ENCODE peak calls at places on chromosomes 7 and 10, in five cellular contexts. V is H9, U is IMR-90, K is neuronal stem cell, O is mesenchymal stem cell. A is an unnamed sample.

GRCh38 chr10:84308021-84308420 is 20.4 kb upstream of the CCSER2 start:
- DNase-seq in V (no peak), U (peak), K (no peak), O (no peak), A (no peak)

GRCh38 chr10:28875535-28876208 is 198.4 kb downstream of the BAMBI start:
- DNase-seq in V (peak), U (peak), K (peak), O (peak), A (peak)

GRCh38 chr10:17229967-17230682 is 2.1 kb downstream of the VIM start:
- DNase-seq in V (peak), U (peak), K (peak), O (peak), A (no peak)

GRCh38 chr7:85078181-85078580 is 108.7 kb downstream of the SEMA3D start:
- DNase-seq in V (no peak), U (no peak), K (no peak), O (no peak), A (no peak)

GRCh38 chr10:22453948-22454347 is 108.7 kb downstream of the SPAG6 start:
- DNase-seq in V (no peak), U (no peak), K (no peak), O (no peak), A (no peak)

GRCh38 chr10:131137223-131137622 is 174.3 kb downstream of the TCERG1L start:
- DNase-seq in V (no peak), U (no peak), K (no peak), O (no peak), A (no peak)

GRCh38 chr7:44567884-44568283 is 5.8 kb downstream of the DDX56 start:
- DNase-seq in V (no peak), U (no peak), K (no peak), O (no peak), A (no peak)

GRCh38 chr10:30027057-30028005 is 32.1 kb downstream of the JCAD start:
- DNase-seq in V (peak), U (no peak), K (no peak), O (no peak), A (peak)

GRCh38 chr10:116741391-116742351 is 695 bp downstream of the HSPA12A start:
- DNase-seq in V (no peak), U (no peak), K (no peak), O (peak), A (peak)

GRCh38 chr7:137025469-137026175 is 157.2 kb downstream of the CHRM2 start:
- DNase-seq in V (no peak), U (peak), K (no peak), O (peak), A (no peak)

DNA sequence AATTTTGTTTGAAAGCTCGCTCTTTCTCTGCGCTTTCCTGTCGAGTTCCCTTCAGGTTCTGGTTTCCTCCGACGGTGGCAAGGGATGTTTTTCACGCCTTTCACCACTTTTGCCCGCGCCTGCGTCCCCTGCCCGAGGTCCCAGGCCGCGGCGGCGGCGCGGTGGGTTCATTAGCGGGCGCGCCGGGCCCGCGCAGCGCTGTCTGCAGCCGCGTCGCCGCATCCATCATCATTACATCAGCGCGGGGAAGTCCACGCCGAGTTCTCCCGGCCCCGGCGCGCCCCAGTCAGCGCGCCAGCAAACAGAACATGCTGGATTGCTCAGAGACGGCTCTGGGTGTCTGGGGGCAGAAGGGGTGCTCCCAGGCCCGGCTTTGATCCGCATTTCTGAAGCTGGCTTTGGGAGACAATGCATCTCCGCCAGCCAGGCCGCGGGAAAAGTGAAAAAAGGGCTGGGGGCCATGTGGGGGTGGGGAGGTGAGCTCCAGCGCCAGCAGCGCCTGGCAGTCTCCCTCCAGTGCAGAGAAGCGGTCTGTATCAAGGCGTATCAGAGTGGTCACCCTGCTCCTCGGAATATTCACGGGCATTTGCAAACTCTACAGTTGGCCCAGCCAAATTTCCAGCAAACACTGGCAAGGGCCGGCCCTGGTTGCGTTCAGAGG is 8.9 kb downstream of the GLI3 start:
- DNase-seq in V (peak), U (peak), K (no peak), O (peak), A (peak)
- H3K14ac ChIP-seq in V (peak), U (no peak), K (no peak), O (no peak), A (peak)

GRCh38 chr7:143363011-143363937 is 761 bp upstream of the FAM131B start:
- DNase-seq in V (peak), U (no peak), K (no peak), O (no peak), A (no peak)

GRCh38 chr7:143359769-143360168 is 2.7 kb downstream of the FAM131B start:
- DNase-seq in V (no peak), U (no peak), K (no peak), O (no peak), A (no peak)

GRCh38 chr7:143360788-143361551 is 1.5 kb downstream of the FAM131B start:
- DNase-seq in V (no peak), U (no peak), K (peak), O (no peak), A (no peak)

GRCh38 chr7:143361552-143362125 is 874 bp downstream of the FAM131B start:
- DNase-seq in V (no peak), U (no peak), K (peak), O (no peak), A (no peak)

DNA sequence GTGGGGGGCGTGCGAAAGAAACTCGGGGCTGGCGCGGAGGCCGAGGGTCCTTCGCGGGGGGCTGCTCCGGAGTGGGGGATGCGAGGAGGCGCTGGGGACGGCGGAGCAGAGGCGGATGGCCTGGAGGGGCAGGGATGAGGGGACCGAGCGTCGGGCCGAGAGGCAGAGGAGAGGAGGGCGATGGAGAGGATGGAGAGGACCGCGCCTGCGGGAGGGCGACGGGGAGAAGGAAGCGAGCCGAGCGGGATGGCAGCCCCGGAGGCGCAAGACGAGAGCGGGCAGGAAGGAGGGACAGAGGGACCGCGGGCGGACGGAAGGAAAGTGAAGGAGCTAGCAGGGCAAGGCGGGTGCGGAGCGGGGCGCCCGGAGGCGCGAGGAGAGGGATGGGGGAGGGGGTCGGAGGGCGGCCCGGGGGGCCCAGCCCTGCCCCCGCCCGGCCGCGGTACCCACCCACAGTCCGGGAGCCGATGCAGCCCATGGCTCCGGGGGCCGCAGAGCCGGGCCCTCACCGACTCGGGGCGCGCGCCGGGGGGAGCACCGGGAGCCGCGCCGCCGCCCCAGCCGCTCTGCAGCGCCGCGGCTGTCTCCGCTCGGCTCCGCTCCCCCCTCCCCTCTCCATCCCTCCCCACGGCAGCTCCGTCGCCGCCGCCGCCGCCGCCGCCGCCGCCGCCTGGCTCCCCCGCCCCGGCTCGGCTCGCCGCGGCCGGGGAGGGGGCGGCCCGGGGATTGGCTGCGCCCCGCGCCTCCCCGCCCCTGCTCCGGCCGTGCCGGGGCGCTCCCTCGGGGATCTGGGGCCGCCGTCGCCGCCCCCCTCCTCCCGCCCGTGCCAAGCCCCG is at the start of gene FAM131B:
- DNase-seq in V (peak), U (no peak), K (peak), O (no peak), A (no peak)
- H2BK120ac ChIP-seq in V (no peak), U (no peak), K (peak), O (peak), A (no peak)

GRCh38 chr7:37656913-37657530 is 26.5 kb upstream of the GPR141 start:
- DNase-seq in V (no peak), U (no peak), K (no peak), O (no peak), A (no peak)

GRCh38 chr7:37663693-37664092 is 19.9 kb upstream of the GPR141 start:
- DNase-seq in V (no peak), U (no peak), K (no peak), O (no peak), A (no peak)

GRCh38 chr7:37660614-37661013 is 23.0 kb upstream of the GPR141 start:
- DNase-seq in V (no peak), U (no peak), K (no peak), O (no peak), A (peak)

GRCh38 chr7:37659971-37660370 is 23.6 kb upstream of the GPR141 start:
- DNase-seq in V (no peak), U (no peak), K (no peak), O (no peak), A (no peak)

GRCh38 chr7:37657798-37658197 is 25.8 kb upstream of the GPR141 start:
- DNase-seq in V (no peak), U (no peak), K (no peak), O (no peak), A (no peak)
- H3K14ac ChIP-seq in V (no peak), U (no peak), K (no peak), O (no peak), A (no peak)

GRCh38 chr10:69845574-69846251 is 44.0 kb downstream of the COL13A1 start:
- DNase-seq in V (no peak), U (peak), K (no peak), O (peak), A (no peak)
- H2BK120ac ChIP-seq in V (no peak), U (peak), K (no peak), O (peak), A (no peak)

DNA sequence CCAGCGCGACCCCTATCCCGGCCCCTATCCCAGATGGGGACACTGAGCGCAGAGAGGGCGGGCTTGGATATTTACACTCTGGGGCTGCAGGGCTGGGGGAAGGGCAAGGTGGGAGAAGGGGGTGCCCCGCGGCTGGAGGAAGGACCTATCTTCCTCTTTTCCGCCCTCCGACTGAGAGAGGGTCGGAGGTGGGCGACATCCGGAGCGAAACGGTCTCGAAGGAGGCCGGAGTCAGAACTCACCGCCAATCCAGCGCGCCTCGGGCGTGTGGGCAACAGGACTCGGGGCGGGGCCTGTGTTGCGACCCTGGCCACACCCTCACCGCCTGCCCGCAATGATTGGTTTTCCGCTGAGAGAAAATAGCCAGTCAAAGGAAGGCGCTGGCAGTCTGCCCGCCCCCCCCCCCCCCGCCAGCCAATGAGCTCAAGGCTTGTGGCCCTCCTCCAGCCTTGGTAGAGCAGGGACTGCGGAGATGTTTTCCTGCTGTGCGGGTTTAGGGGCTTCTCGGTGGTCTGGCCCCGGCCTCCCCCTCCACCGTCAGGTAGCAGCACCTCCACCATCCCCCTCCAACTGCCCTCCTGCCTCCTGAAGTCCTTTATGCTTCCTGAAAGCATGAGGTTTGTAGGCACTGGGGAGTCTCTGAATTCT is at the start of gene METTL27:
- DNase-seq in V (peak), U (peak), K (peak), O (peak), A (peak)
- H3K14ac ChIP-seq in V (peak), U (peak), K (peak), O (no peak), A (peak)

GRCh38 chr7:105654095-105654686 is 72.9 kb upstream of the EFCAB10 start:
- DNase-seq in V (no peak), U (no peak), K (no peak), O (no peak), A (peak)

GRCh38 chr7:105654994-105655900 is 74.0 kb upstream of the EFCAB10 start:
- DNase-seq in V (peak), U (peak), K (no peak), O (peak), A (no peak)

GRCh38 chr7:105656922-105657521 is 75.7 kb upstream of the EFCAB10 start:
- DNase-seq in V (peak), U (no peak), K (no peak), O (no peak), A (no peak)

GRCh38 chr7:105653441-105654005 is 72.2 kb upstream of the EFCAB10 start:
- DNase-seq in V (no peak), U (no peak), K (no peak), O (no peak), A (no peak)

GRCh38 chr7:105655901-105656380 is 74.6 kb upstream of the EFCAB10 start:
- DNase-seq in V (no peak), U (no peak), K (no peak), O (no peak), A (no peak)
- H2BK120ac ChIP-seq in V (no peak), U (no peak), K (no peak), O (no peak), A (no peak)